ENCODE peak calls at places on chromosomes 6 and 20, in six cellular contexts. One of them, this sample, is unnamed.

GRCh38 chr20:59765599-59766177 is 161.3 kb downstream of the PHACTR3 start:
- DNase-seq in left ventricle myocardium inferior: no peak
- DNase-seq in CD8-positive, alpha-beta T cell: peak; percentile 14
- DNase-seq in Panc1: no peak
- DNase-seq in heart left ventricle: no peak
- DNase-seq in neural progenitor cell: peak; percentile 63
- DNase-seq in this sample: no peak

GRCh38 chr6:159829515-159829914 is 29.4 kb downstream of the PNLDC1 start:
- DNase-seq in left ventricle myocardium inferior: no peak
- DNase-seq in CD8-positive, alpha-beta T cell: no peak
- DNase-seq in Panc1: no peak
- DNase-seq in heart left ventricle: no peak
- DNase-seq in neural progenitor cell: no peak
- DNase-seq in this sample: no peak

GRCh38 chr6:30998785-30999184 is 11.5 kb upstream of the MUC22 start:
- DNase-seq in left ventricle myocardium inferior: no peak
- DNase-seq in CD8-positive, alpha-beta T cell: no peak
- DNase-seq in Panc1: no peak
- DNase-seq in heart left ventricle: no peak
- DNase-seq in neural progenitor cell: no peak
- DNase-seq in this sample: no peak

GRCh38 chr6:117916483-117916882 is 9.4 kb downstream of the SLC35F1 start:
- DNase-seq in left ventricle myocardium inferior: no peak
- DNase-seq in CD8-positive, alpha-beta T cell: no peak
- DNase-seq in Panc1: no peak
- DNase-seq in heart left ventricle: no peak
- DNase-seq in neural progenitor cell: no peak
- DNase-seq in this sample: no peak

GRCh38 chr6:27471365-27472115 is 1.4 kb downstream of the ZNF184 start:
- DNase-seq in left ventricle myocardium inferior: no peak
- DNase-seq in CD8-positive, alpha-beta T cell: no peak
- DNase-seq in Panc1: no peak
- DNase-seq in heart left ventricle: no peak
- DNase-seq in neural progenitor cell: no peak
- DNase-seq in this sample: no peak

GRCh38 chr6:34671801-34672656 is 24.5 kb downstream of the ILRUN start:
- DNase-seq in left ventricle myocardium inferior: no peak
- DNase-seq in CD8-positive, alpha-beta T cell: peak; percentile 65
- DNase-seq in Panc1: no peak
- DNase-seq in heart left ventricle: no peak
- DNase-seq in neural progenitor cell: no peak
- DNase-seq in this sample: no peak

GRCh38 chr6:40803897-40804702 is 216.9 kb upstream of the LRFN2 start:
- DNase-seq in left ventricle myocardium inferior: no peak
- DNase-seq in CD8-positive, alpha-beta T cell: no peak
- DNase-seq in Panc1: no peak
- DNase-seq in heart left ventricle: no peak
- DNase-seq in neural progenitor cell: no peak
- DNase-seq in this sample: no peak

GRCh38 chr6:125843593-125843992 is 52.8 kb downstream of the NCOA7 start:
- DNase-seq in left ventricle myocardium inferior: no peak
- DNase-seq in CD8-positive, alpha-beta T cell: no peak
- DNase-seq in Panc1: no peak
- DNase-seq in heart left ventricle: no peak
- DNase-seq in neural progenitor cell: no peak
- DNase-seq in this sample: no peak

GRCh38 chr20:62977613-62978558 is 25.4 kb downstream of the SLC17A9 start:
- DNase-seq in left ventricle myocardium inferior: no peak
- DNase-seq in CD8-positive, alpha-beta T cell: peak; percentile 64
- DNase-seq in Panc1: no peak
- DNase-seq in heart left ventricle: no peak
- DNase-seq in neural progenitor cell: no peak
- DNase-seq in this sample: no peak

GRCh38 chr20:16350465-16350864 is 222.8 kb downstream of the KIF16B start:
- DNase-seq in left ventricle myocardium inferior: no peak
- DNase-seq in CD8-positive, alpha-beta T cell: no peak
- DNase-seq in Panc1: peak; percentile 10
- DNase-seq in heart left ventricle: no peak
- DNase-seq in neural progenitor cell: no peak
- DNase-seq in this sample: no peak

GRCh38 chr6:72810571-72811280 is 188.9 kb downstream of the KCNQ5 start:
- DNase-seq in left ventricle myocardium inferior: no peak
- DNase-seq in CD8-positive, alpha-beta T cell: no peak
- DNase-seq in Panc1: no peak
- DNase-seq in heart left ventricle: no peak
- DNase-seq in neural progenitor cell: no peak
- DNase-seq in this sample: no peak

GRCh38 chr6:148530976-148531375 is 188.3 kb downstream of the SASH1 start:
- DNase-seq in left ventricle myocardium inferior: no peak
- DNase-seq in CD8-positive, alpha-beta T cell: no peak
- DNase-seq in Panc1: no peak
- DNase-seq in heart left ventricle: no peak
- DNase-seq in neural progenitor cell: no peak
- DNase-seq in this sample: no peak

GRCh38 chr20:33902011-33902410 is 90.9 kb downstream of the CHMP4B start:
- DNase-seq in left ventricle myocardium inferior: no peak
- DNase-seq in CD8-positive, alpha-beta T cell: no peak
- DNase-seq in Panc1: no peak
- DNase-seq in heart left ventricle: no peak
- DNase-seq in neural progenitor cell: no peak
- DNase-seq in this sample: no peak

GRCh38 chr6:149332602-149333311 is 15.2 kb downstream of the TAB2 start:
- DNase-seq in left ventricle myocardium inferior: no peak
- DNase-seq in CD8-positive, alpha-beta T cell: no peak
- DNase-seq in Panc1: no peak
- DNase-seq in heart left ventricle: no peak
- DNase-seq in neural progenitor cell: no peak
- DNase-seq in this sample: no peak

GRCh38 chr20:36478137-36478905 is 63.0 kb upstream of the MYL9 start:
- DNase-seq in left ventricle myocardium inferior: no peak
- DNase-seq in CD8-positive, alpha-beta T cell: no peak
- DNase-seq in Panc1: no peak
- DNase-seq in heart left ventricle: no peak
- DNase-seq in neural progenitor cell: peak; percentile 29
- DNase-seq in this sample: no peak
- TF ChIP-seq CTCF in left ventricle myocardium inferior: peak; percentile 17
- TF ChIP-seq CTCF in CD8-positive, alpha-beta T cell: no peak
- TF ChIP-seq CTCF in Panc1: no peak
- TF ChIP-seq CTCF in heart left ventricle: no peak
- TF ChIP-seq CTCF in neural progenitor cell: peak; percentile 14
- TF ChIP-seq CTCF in this sample: no peak

GRCh38 chr6:63804381-63804956 is 168.9 kb downstream of the PHF3 start:
- DNase-seq in left ventricle myocardium inferior: no peak
- DNase-seq in CD8-positive, alpha-beta T cell: no peak
- DNase-seq in Panc1: peak; percentile 48
- DNase-seq in heart left ventricle: no peak
- DNase-seq in neural progenitor cell: no peak
- DNase-seq in this sample: peak; percentile 67

GRCh38 chr6:63807056-63807455 is 171.5 kb downstream of the PHF3 start:
- DNase-seq in left ventricle myocardium inferior: no peak
- DNase-seq in CD8-positive, alpha-beta T cell: no peak
- DNase-seq in Panc1: no peak
- DNase-seq in heart left ventricle: no peak
- DNase-seq in neural progenitor cell: no peak
- DNase-seq in this sample: no peak

GRCh38 chr6:63806573-63806913 is 170.9 kb downstream of the PHF3 start:
- DNase-seq in left ventricle myocardium inferior: no peak
- DNase-seq in CD8-positive, alpha-beta T cell: no peak
- DNase-seq in Panc1: no peak
- DNase-seq in heart left ventricle: no peak
- DNase-seq in neural progenitor cell: no peak
- DNase-seq in this sample: no peak

GRCh38 chr6:63805808-63806572 is 170.4 kb downstream of the PHF3 start:
- DNase-seq in left ventricle myocardium inferior: no peak
- DNase-seq in CD8-positive, alpha-beta T cell: no peak
- DNase-seq in Panc1: peak; percentile 92
- DNase-seq in heart left ventricle: no peak
- DNase-seq in neural progenitor cell: peak; percentile 8
- DNase-seq in this sample: peak; percentile 80

DNA sequence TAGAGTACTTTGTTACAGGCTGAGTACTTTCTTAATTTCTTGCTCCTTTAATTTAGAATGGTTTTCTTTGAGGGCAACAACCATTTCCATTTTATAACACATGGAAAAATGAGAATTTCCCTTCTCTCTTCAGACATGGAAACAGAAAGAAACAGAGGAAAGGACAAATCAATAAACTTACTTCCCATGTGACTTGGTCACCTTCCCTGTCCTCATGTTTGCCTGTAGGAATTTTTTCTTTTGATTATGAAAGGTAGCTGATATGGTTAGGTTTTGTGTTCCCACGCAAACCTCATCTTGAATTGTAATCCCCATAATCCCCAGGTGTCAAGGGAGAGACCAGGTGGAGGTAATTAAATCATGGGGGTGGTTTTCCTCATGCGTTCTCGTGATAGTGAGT is 169.7 kb downstream of the PHF3 start:
- DNase-seq in left ventricle myocardium inferior: no peak
- DNase-seq in CD8-positive, alpha-beta T cell: no peak
- DNase-seq in Panc1: no peak
- DNase-seq in heart left ventricle: no peak
- DNase-seq in neural progenitor cell: no peak
- DNase-seq in this sample: no peak
- H3K36me3 ChIP-seq in left ventricle myocardium inferior: no peaks in the 10 kb centered on the region
- H3K36me3 ChIP-seq in CD8-positive, alpha-beta T cell: no peaks in the 10 kb centered on the region
- H3K36me3 ChIP-seq in Panc1: no peaks in the 10 kb centered on the region
- H3K36me3 ChIP-seq in heart left ventricle: no peaks in the 10 kb centered on the region
- H3K36me3 ChIP-seq in neural progenitor cell: no peaks in the 10 kb centered on the region
- H3K36me3 ChIP-seq in this sample: no peaks in the 10 kb centered on the region

GRCh38 chr6:104525677-104526322 is 333.9 kb downstream of the HACE1 start:
- DNase-seq in left ventricle myocardium inferior: peak; percentile 55
- DNase-seq in CD8-positive, alpha-beta T cell: peak; percentile 29
- DNase-seq in Panc1: peak; percentile 46
- DNase-seq in heart left ventricle: peak; percentile 66
- DNase-seq in neural progenitor cell: peak; percentile 89
- DNase-seq in this sample: no peak

GRCh38 chr6:104531591-104531990 is 328.1 kb downstream of the HACE1 start:
- DNase-seq in left ventricle myocardium inferior: no peak
- DNase-seq in CD8-positive, alpha-beta T cell: no peak
- DNase-seq in Panc1: no peak
- DNase-seq in heart left ventricle: no peak
- DNase-seq in neural progenitor cell: no peak
- DNase-seq in this sample: no peak

GRCh38 chr6:104527311-104527710 is 332.4 kb downstream of the HACE1 start:
- DNase-seq in left ventricle myocardium inferior: no peak
- DNase-seq in CD8-positive, alpha-beta T cell: no peak
- DNase-seq in Panc1: no peak
- DNase-seq in heart left ventricle: no peak
- DNase-seq in neural progenitor cell: no peak
- DNase-seq in this sample: no peak

GRCh38 chr6:104526383-104526782 is 333.3 kb downstream of the HACE1 start:
- DNase-seq in left ventricle myocardium inferior: no peak
- DNase-seq in CD8-positive, alpha-beta T cell: no peak
- DNase-seq in Panc1: no peak
- DNase-seq in heart left ventricle: no peak
- DNase-seq in neural progenitor cell: no peak
- DNase-seq in this sample: no peak

GRCh38 chr6:104527761-104528415 is 331.8 kb downstream of the HACE1 start:
- DNase-seq in left ventricle myocardium inferior: no peak
- DNase-seq in CD8-positive, alpha-beta T cell: no peak
- DNase-seq in Panc1: no peak
- DNase-seq in heart left ventricle: no peak
- DNase-seq in neural progenitor cell: peak; percentile 54
- DNase-seq in this sample: no peak
- TF ChIP-seq CTCF in left ventricle myocardium inferior: peak; percentile 24
- TF ChIP-seq CTCF in CD8-positive, alpha-beta T cell: no peak
- TF ChIP-seq CTCF in Panc1: peak; percentile 49
- TF ChIP-seq CTCF in heart left ventricle: no peak
- TF ChIP-seq CTCF in neural progenitor cell: peak; percentile 64
- TF ChIP-seq CTCF in this sample: no peak

GRCh38 chr20:57372157-57372556 is 19.0 kb upstream of the RBM38 start:
- DNase-seq in left ventricle myocardium inferior: no peak
- DNase-seq in CD8-positive, alpha-beta T cell: no peak
- DNase-seq in Panc1: no peak
- DNase-seq in heart left ventricle: no peak
- DNase-seq in neural progenitor cell: no peak
- DNase-seq in this sample: no peak

GRCh38 chr20:57375652-57376230 is 15.5 kb upstream of the RBM38 start:
- DNase-seq in left ventricle myocardium inferior: no peak
- DNase-seq in CD8-positive, alpha-beta T cell: no peak
- DNase-seq in Panc1: no peak
- DNase-seq in heart left ventricle: no peak
- DNase-seq in neural progenitor cell: no peak
- DNase-seq in this sample: no peak

GRCh38 chr20:57372581-57373350 is 18.4 kb upstream of the RBM38 start:
- DNase-seq in left ventricle myocardium inferior: no peak
- DNase-seq in CD8-positive, alpha-beta T cell: no peak
- DNase-seq in Panc1: no peak
- DNase-seq in heart left ventricle: no peak
- DNase-seq in neural progenitor cell: no peak
- DNase-seq in this sample: no peak

GRCh38 chr20:57374931-57375651 is 16.1 kb upstream of the RBM38 start:
- DNase-seq in left ventricle myocardium inferior: no peak
- DNase-seq in CD8-positive, alpha-beta T cell: no peak
- DNase-seq in Panc1: no peak
- DNase-seq in heart left ventricle: peak; percentile 63
- DNase-seq in neural progenitor cell: no peak
- DNase-seq in this sample: no peak

GRCh38 chr20:57374343-57374930 is 16.8 kb upstream of the RBM38 start:
- DNase-seq in left ventricle myocardium inferior: no peak
- DNase-seq in CD8-positive, alpha-beta T cell: no peak
- DNase-seq in Panc1: no peak
- DNase-seq in heart left ventricle: no peak
- DNase-seq in neural progenitor cell: no peak
- DNase-seq in this sample: no peak
- H3K36me3 ChIP-seq in left ventricle myocardium inferior: peaks cover 98% of the 10 kb centered on the region
- H3K36me3 ChIP-seq in CD8-positive, alpha-beta T cell: peaks cover 72% of the 10 kb centered on the region
- H3K36me3 ChIP-seq in Panc1: peaks cover 19% of the 10 kb centered on the region
- H3K36me3 ChIP-seq in heart left ventricle: no peaks in the 10 kb centered on the region
- H3K36me3 ChIP-seq in neural progenitor cell: no peaks in the 10 kb centered on the region
- H3K36me3 ChIP-seq in this sample: peaks cover 32% of the 10 kb centered on the region

GRCh38 chr6:107655245-107655644 is 165.3 kb downstream of the SOBP start:
- DNase-seq in left ventricle myocardium inferior: no peak
- DNase-seq in CD8-positive, alpha-beta T cell: no peak
- DNase-seq in Panc1: no peak
- DNase-seq in heart left ventricle: no peak
- DNase-seq in neural progenitor cell: peak; percentile 83
- DNase-seq in this sample: no peak
- TF ChIP-seq CTCF in left ventricle myocardium inferior: peak; percentile 47
- TF ChIP-seq CTCF in CD8-positive, alpha-beta T cell: no peak
- TF ChIP-seq CTCF in Panc1: peak; percentile 71
- TF ChIP-seq CTCF in heart left ventricle: peak; percentile 42
- TF ChIP-seq CTCF in neural progenitor cell: peak; percentile 86
- TF ChIP-seq CTCF in this sample: no peak

DNA sequence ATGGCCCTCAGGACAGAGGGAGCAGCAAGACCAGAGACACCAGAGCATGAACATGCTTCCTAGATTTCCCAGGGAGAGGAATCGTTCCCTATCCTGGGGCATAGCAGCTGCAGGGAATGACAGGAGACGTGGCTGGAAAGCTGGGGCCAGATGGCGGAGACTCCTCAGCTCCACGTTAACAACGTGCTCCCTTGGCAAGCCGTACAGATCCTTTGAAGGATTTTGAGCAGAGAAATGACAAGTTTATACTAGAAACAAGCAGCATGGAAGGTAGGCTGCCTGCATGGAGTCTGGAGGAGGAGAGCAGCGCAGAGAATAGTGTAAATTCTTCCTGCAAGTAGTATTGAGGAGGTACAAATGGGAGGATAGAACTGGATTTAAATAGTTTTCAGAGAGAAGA is 11.7 kb downstream of the MYLIP start:
- DNase-seq in left ventricle myocardium inferior: no peak
- DNase-seq in CD8-positive, alpha-beta T cell: no peak
- DNase-seq in Panc1: no peak
- DNase-seq in heart left ventricle: no peak
- DNase-seq in neural progenitor cell: no peak
- DNase-seq in this sample: no peak
- H3K36me3 ChIP-seq in left ventricle myocardium inferior: peaks cover 43% of the 10 kb centered on the region
- H3K36me3 ChIP-seq in CD8-positive, alpha-beta T cell: peaks cover 26% of the 10 kb centered on the region
- H3K36me3 ChIP-seq in Panc1: peaks cover 26% of the 10 kb centered on the region
- H3K36me3 ChIP-seq in heart left ventricle: peaks cover 44% of the 10 kb centered on the region
- H3K36me3 ChIP-seq in neural progenitor cell: peaks cover 10% of the 10 kb centered on the region
- H3K36me3 ChIP-seq in this sample: peaks cover 4% of the 10 kb centered on the region